ENCODE peak calls at places on chromosomes 3 and 15, in four cellular contexts. One of them, this sample, is unnamed.
A peak's percentile ranks its signal among the peaks of the same experiment; 100 is the strongest.

GRCh38 chr3:142501004-142501926 is 53.4 kb upstream of the XRN1 start:
- DNase-seq in transverse colon: no peak
- DNase-seq in A549: peak; percentile 52
- DNase-seq in body of pancreas: no peak
- DNase-seq in this sample: no peak

GRCh38 chr3:146160233-146160963 is 586 bp downstream of the PLOD2 start:
- DNase-seq in body of pancreas: peak; percentile 79
- DNase-seq in A549: peak; percentile 85
- DNase-seq in transverse colon: peak; percentile 66
- DNase-seq in this sample: no peak

GRCh38 chr3:152717252-152717651 is 117.7 kb upstream of the P2RY1 start:
- DNase-seq in A549: no peak
- DNase-seq in transverse colon: no peak
- DNase-seq in body of pancreas: no peak
- DNase-seq in this sample: no peak

GRCh38 chr15:65945616-65946015 is 76.3 kb downstream of the RAB11A start:
- DNase-seq in transverse colon: no peak
- DNase-seq in A549: peak; percentile 22
- DNase-seq in body of pancreas: no peak
- DNase-seq in this sample: no peak

GRCh38 chr15:101152914-101153313 is 98.9 kb downstream of the CHSY1 start:
- DNase-seq in body of pancreas: no peak
- DNase-seq in A549: peak; percentile 45
- DNase-seq in transverse colon: no peak
- DNase-seq in this sample: no peak

GRCh38 chr3:47245271-47245670 is 37.3 kb downstream of the KIF9 start:
- DNase-seq in transverse colon: no peak
- DNase-seq in A549: no peak
- DNase-seq in body of pancreas: no peak
- DNase-seq in this sample: no peak

GRCh38 chr3:60363817-60364216 is 887.4 kb downstream of the FHIT start:
- DNase-seq in body of pancreas: no peak
- DNase-seq in A549: no peak
- DNase-seq in transverse colon: no peak
- DNase-seq in this sample: no peak

GRCh38 chr3:122458992-122459391 is 43.1 kb upstream of the WDR5B start:
- DNase-seq in body of pancreas: no peak
- DNase-seq in A549: peak; percentile 62
- DNase-seq in transverse colon: no peak
- DNase-seq in this sample: peak; percentile 21

GRCh38 chr3:194276768-194277546 is 74.2 kb downstream of the CPN2 start:
- DNase-seq in body of pancreas: peak; percentile 35
- DNase-seq in transverse colon: peak; percentile 11
- DNase-seq in A549: no peak
- DNase-seq in this sample: no peak

GRCh38 chr15:31974855-31975421 is 55.4 kb upstream of the CHRNA7 start:
- DNase-seq in transverse colon: peak; percentile 47
- DNase-seq in body of pancreas: peak; percentile 27
- DNase-seq in A549: peak; percentile 47
- DNase-seq in this sample: peak; percentile 26
- H3K4me3 ChIP-seq in transverse colon: peak overlapping the region; percentile 24
- H3K4me3 ChIP-seq in body of pancreas: no peak overlapping the region
- H3K4me3 ChIP-seq in A549: peak overlapping the region; percentile 42
- H3K4me3 ChIP-seq in this sample: no peak overlapping the region

GRCh38 chr15:75696854-75697259 is 15.8 kb downstream of the CSPG4 start:
- DNase-seq in A549: no peak
- DNase-seq in body of pancreas: no peak
- DNase-seq in transverse colon: no peak
- DNase-seq in this sample: no peak
- H3K4me1 ChIP-seq in A549: peaks cover 19% of the 10 kb centered on the region
- H3K4me1 ChIP-seq in body of pancreas: peaks cover 16% of the 10 kb centered on the region
- H3K4me1 ChIP-seq in transverse colon: peaks cover 71% of the 10 kb centered on the region
- H3K4me1 ChIP-seq in this sample: peaks cover 12% of the 10 kb centered on the region

DNA sequence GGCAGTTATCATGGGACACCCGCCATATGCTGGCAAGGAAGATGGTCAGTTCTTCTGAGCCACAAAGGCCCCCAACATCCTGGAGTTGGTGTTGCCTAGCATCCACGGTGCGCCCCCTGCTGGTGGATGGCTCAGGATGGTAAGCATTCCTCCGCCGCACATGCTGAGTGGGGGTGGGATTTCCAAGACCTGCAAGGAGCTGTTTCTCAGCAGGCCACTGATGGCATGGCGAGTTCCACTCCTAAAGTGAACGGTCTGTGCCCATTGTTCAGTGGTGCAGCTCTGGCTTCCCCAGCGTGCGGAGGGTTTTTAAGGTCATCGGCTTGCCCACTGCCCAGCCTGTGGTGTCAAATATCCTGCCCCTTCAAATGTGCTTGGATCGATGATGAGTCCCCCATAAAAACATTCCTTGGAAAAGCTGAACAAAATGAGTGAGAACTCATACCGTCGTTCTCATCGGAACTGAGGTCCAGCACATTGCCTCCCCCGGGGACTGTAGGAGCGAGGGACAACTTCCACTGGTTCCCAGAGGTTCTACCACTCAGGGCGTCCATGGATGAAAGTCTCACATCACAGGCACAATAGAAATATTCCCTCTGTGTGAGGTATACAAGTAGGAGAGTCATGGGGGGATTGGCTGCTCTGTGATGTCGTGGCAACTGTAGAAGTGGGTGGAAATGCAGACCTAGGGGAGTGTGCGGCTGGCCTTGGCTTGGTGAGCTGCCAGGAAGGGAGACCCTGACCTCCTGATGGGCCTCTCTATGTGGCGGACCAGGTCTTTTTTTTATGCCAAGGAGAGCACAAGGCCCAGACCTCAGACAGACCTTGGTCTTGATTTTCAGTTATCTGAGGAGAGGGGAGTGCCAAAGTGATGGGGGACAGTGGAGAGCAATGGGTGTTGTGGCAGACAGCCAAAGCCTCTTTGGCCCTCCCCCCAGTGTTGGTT is 102.0 kb downstream of the SNRPN start:
- DNase-seq in transverse colon: no peak
- DNase-seq in A549: peak; percentile 10
- DNase-seq in body of pancreas: no peak
- DNase-seq in this sample: no peak
- H3K9me3 ChIP-seq in transverse colon: peaks cover 100% of the 10 kb centered on the region
- H3K9me3 ChIP-seq in A549: peaks cover 64% of the 10 kb centered on the region
- H3K9me3 ChIP-seq in body of pancreas: peaks cover 26% of the 10 kb centered on the region
- H3K9me3 ChIP-seq in this sample: peaks cover 100% of the 10 kb centered on the region

GRCh38 chr3:125052671-125053303 is 3.0 kb downstream of the HEG1 start:
- DNase-seq in transverse colon: no peak
- DNase-seq in body of pancreas: no peak
- DNase-seq in A549: peak; percentile 14
- DNase-seq in this sample: no peak

GRCh38 chr3:125054436-125055164 is 1.2 kb downstream of the HEG1 start:
- DNase-seq in A549: peak; percentile 26
- DNase-seq in body of pancreas: no peak
- DNase-seq in transverse colon: no peak
- DNase-seq in this sample: no peak

GRCh38 chr3:125055165-125055912 is 458 bp downstream of the HEG1 start:
- DNase-seq in body of pancreas: no peak
- DNase-seq in A549: no peak
- DNase-seq in transverse colon: no peak
- DNase-seq in this sample: peak; percentile 15

GRCh38 chr3:125051715-125052581 is 3.8 kb downstream of the HEG1 start:
- DNase-seq in transverse colon: peak; percentile 30
- DNase-seq in body of pancreas: no peak
- DNase-seq in A549: no peak
- DNase-seq in this sample: peak; percentile 74

GRCh38 chr3:125053304-125053699 is 2.5 kb downstream of the HEG1 start:
- DNase-seq in body of pancreas: no peak
- DNase-seq in transverse colon: no peak
- DNase-seq in A549: no peak
- DNase-seq in this sample: no peak
- H3K4me3 ChIP-seq in body of pancreas: no peak overlapping the region
- H3K4me3 ChIP-seq in transverse colon: no peak overlapping the region
- H3K4me3 ChIP-seq in A549: no peak overlapping the region
- H3K4me3 ChIP-seq in this sample: peak overlapping the region; percentile 90

DNA sequence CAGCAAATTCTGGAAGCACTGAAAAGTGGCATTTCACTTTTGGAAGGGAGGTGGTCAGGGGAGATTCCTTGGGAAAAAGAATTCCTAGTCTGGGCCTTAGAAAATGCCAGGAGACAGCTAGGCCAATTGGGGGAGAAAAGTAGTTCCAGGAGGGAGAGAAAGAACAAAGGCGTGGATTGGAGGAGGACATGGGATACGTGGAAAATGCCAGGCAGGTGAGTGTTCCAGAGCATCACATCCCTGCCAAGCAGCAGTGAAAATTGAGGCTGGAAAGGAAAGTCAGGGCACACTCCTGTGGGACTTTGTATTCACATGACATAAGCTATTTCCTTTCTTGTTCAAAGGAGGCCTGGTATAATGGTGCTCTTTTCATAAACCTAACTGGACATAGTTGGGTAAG is 134.5 kb upstream of the WNT5A start:
- DNase-seq in A549: no peak
- DNase-seq in body of pancreas: no peak
- DNase-seq in transverse colon: no peak
- DNase-seq in this sample: no peak
- H3K4me1 ChIP-seq in A549: no peaks in the 10 kb centered on the region
- H3K4me1 ChIP-seq in body of pancreas: no peaks in the 10 kb centered on the region
- H3K4me1 ChIP-seq in transverse colon: peaks cover 14% of the 10 kb centered on the region
- H3K4me1 ChIP-seq in this sample: no peaks in the 10 kb centered on the region

DNA sequence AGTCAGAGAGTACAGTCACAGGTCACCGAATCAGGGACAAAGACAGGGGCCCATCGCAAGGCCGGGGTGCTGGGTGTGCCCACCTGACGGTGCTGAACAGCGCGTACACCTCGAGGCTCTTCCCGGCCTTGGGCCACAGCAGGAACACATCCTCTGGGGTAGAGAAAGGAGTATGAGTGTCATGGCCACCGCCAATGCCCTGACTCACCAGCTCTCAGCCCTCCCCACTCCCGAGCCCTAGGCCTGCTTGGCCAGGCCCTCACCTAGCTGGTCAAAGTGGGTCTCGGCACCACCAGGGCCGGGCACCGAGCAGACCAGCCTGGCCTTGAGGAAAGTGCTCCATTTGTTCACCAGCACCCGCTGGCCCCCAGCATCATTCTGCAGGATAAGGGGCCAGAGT is 4.2 kb downstream of the SEMA3G start:
- DNase-seq in transverse colon: no peak
- DNase-seq in A549: no peak
- DNase-seq in body of pancreas: no peak
- DNase-seq in this sample: no peak
- H3K9me3 ChIP-seq in transverse colon: no peaks in the 10 kb centered on the region
- H3K9me3 ChIP-seq in A549: no peaks in the 10 kb centered on the region
- H3K9me3 ChIP-seq in body of pancreas: no peaks in the 10 kb centered on the region
- H3K9me3 ChIP-seq in this sample: no peaks in the 10 kb centered on the region

GRCh38 chr3:98558100-98558499 is 26.3 kb downstream of the GPR15 start:
- DNase-seq in body of pancreas: no peak
- DNase-seq in A549: no peak
- DNase-seq in transverse colon: no peak
- DNase-seq in this sample: no peak
- H3K4me3 ChIP-seq in body of pancreas: no peak overlapping the region
- H3K4me3 ChIP-seq in A549: no peak overlapping the region
- H3K4me3 ChIP-seq in transverse colon: no peak overlapping the region
- H3K4me3 ChIP-seq in this sample: peak overlapping the region; percentile 69

DNA sequence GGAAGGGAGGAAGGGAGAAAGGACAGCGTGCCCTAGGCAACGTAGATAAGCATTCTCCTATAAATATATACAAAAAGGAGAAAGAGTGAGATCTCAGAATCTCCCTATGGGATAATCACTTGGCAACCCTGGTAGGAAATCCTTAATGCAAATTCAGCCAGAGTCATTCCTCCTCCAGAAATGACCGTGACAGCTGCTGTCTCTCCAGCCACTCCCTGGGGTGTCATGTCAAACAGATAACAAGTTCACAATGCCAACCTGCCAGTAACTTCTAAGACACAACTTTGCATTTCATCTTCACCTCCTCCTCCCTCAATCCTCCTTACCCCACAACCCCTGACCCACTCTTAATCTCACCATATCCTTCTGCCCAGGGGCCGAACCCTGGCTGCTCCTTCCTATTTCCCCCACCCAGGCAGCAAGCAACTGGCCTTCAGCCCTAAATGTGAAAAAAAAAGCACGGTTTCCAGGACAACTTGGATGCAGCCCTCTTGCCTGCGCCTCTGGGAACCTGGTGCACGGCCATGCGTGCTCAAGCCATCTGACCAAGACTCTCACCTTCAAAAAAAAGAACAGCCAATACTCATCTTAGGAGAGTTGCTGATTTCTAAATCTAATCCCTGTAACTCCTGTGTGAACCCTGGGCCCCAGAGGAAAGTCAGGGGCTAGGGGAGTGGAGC is 166.0 kb downstream of the NTRK3 start:
- DNase-seq in A549: no peak
- DNase-seq in body of pancreas: no peak
- DNase-seq in transverse colon: no peak
- DNase-seq in this sample: no peak
- H3K4me1 ChIP-seq in A549: peaks cover 23% of the 10 kb centered on the region
- H3K4me1 ChIP-seq in body of pancreas: no peaks in the 10 kb centered on the region
- H3K4me1 ChIP-seq in transverse colon: no peaks in the 10 kb centered on the region
- H3K4me1 ChIP-seq in this sample: no peaks in the 10 kb centered on the region

GRCh38 chr3:63719796-63720445 is 67.4 kb downstream of the SNTN start:
- DNase-seq in body of pancreas: no peak
- DNase-seq in A549: no peak
- DNase-seq in transverse colon: no peak
- DNase-seq in this sample: no peak

GRCh38 chr3:63726656-63727055 is 74.2 kb downstream of the SNTN start:
- DNase-seq in transverse colon: no peak
- DNase-seq in body of pancreas: no peak
- DNase-seq in A549: no peak
- DNase-seq in this sample: no peak

GRCh38 chr3:63727248-63727647 is 74.8 kb downstream of the SNTN start:
- DNase-seq in A549: no peak
- DNase-seq in body of pancreas: no peak
- DNase-seq in transverse colon: no peak
- DNase-seq in this sample: no peak

GRCh38 chr3:63724987-63725386 is 72.5 kb downstream of the SNTN start:
- DNase-seq in A549: no peak
- DNase-seq in transverse colon: no peak
- DNase-seq in body of pancreas: peak; percentile 33
- DNase-seq in this sample: no peak
- H3K9me3 ChIP-seq in A549: no peaks in the 10 kb centered on the region
- H3K9me3 ChIP-seq in transverse colon: no peaks in the 10 kb centered on the region
- H3K9me3 ChIP-seq in body of pancreas: no peaks in the 10 kb centered on the region
- H3K9me3 ChIP-seq in this sample: no peaks in the 10 kb centered on the region